ENCODE peak calls at places on chromosomes 3 and 15, in five cellular contexts. X is heart right ventricle; O is tibial artery; R is CD4-positive, alpha-beta memory T cell; Q is cardiac muscle cell. P is an unnamed sample.

GRCh38 chr15:32825219-32825618 is 107.4 kb downstream of the GREM1 start:
- DNase-seq in O (no peak), Q (no peak), X (no peak), R (no peak), P (no peak)

GRCh38 chr3:116444819-116445290 is 432 bp downstream of the LSAMP start:
- DNase-seq in Q (peak), R (no peak), O (no peak), X (no peak), P (peak)

GRCh38 chr15:39602143-39602542 is 21.3 kb downstream of the THBS1 start:
- DNase-seq in R (no peak), Q (no peak), O (no peak), X (no peak), P (no peak)

GRCh38 chr15:34341922-34342736 is 807 bp downstream of the NOP10 start:
- DNase-seq in O (no peak), Q (no peak), R (no peak), X (no peak), P (no peak)

GRCh38 chr3:128950223-128950938 is 43.5 kb downstream of the CFAP92 start:
- DNase-seq in R (no peak), X (no peak), O (no peak), Q (peak), P (no peak)

GRCh38 chr15:91857772-91858171 is 4.3 kb downstream of the SLCO3A1 start:
- DNase-seq in R (peak), Q (no peak), O (no peak), X (no peak), P (no peak)

GRCh38 chr3:170357920-170358854 is 672 bp downstream of the SKIL start:
- DNase-seq in X (peak), O (peak), Q (peak), R (peak), P (peak)

GRCh38 chr3:33962383-33962782 is 164.0 kb downstream of the PDCD6IP start:
- DNase-seq in R (no peak), O (no peak), Q (no peak), X (no peak), P (peak)

GRCh38 chr15:74382004-74382816 is 14.8 kb upstream of the CYP11A1 start:
- DNase-seq in O (peak), Q (peak), X (peak), R (peak), P (peak)

GRCh38 chr3:5020262-5020722 is 41.1 kb downstream of the BHLHE40 start:
- DNase-seq in Q (no peak), R (no peak), O (no peak), X (no peak), P (no peak)

GRCh38 chr15:40430271-40430805 is 10.4 kb upstream of the BAHD1 start:
- DNase-seq in O (no peak), Q (no peak), X (no peak), R (no peak), P (no peak)

GRCh38 chr3:127787071-127787490 is 35.2 kb downstream of the MGLL start:
- DNase-seq in O (peak), R (no peak), X (no peak), Q (no peak), P (peak)

GRCh38 chr3:48269592-48269991 is 28.7 kb downstream of the ZNF589 start:
- DNase-seq in O (no peak), Q (no peak), X (no peak), R (no peak), P (no peak)
- H3K27ac ChIP-seq in O (no peak), Q (no peak), X (no peak), R (peak), P (no peak)

GRCh38 chr3:188854395-188855149 is 317.2 kb upstream of the TPRG1 start:
- DNase-seq in Q (no peak), R (no peak), X (no peak), O (no peak), P (no peak)
- H3K27ac ChIP-seq in Q (no peak), R (no peak), X (no peak), O (peak), P (peak)

GRCh38 chr3:47588587-47588986 is 9.9 kb upstream of the CSPG5 start:
- DNase-seq in X (no peak), O (no peak), Q (no peak), R (no peak), P (no peak)
- H3K27ac ChIP-seq in X (no peak), O (no peak), Q (no peak), R (no peak), P (no peak)

GRCh38 chr3:30524357-30525040 is 81.9 kb upstream of the TGFBR2 start:
- DNase-seq in R (no peak), O (no peak), Q (no peak), X (no peak), P (no peak)

GRCh38 chr3:30526031-30526430 is 80.4 kb upstream of the TGFBR2 start:
- DNase-seq in R (no peak), Q (no peak), X (no peak), O (no peak), P (no peak)

GRCh38 chr3:30527186-30527585 is 79.2 kb upstream of the TGFBR2 start:
- DNase-seq in R (no peak), Q (no peak), O (no peak), X (no peak), P (no peak)

GRCh38 chr3:30530084-30530483 is 76.3 kb upstream of the TGFBR2 start:
- DNase-seq in X (no peak), O (no peak), Q (no peak), R (no peak), P (no peak)

GRCh38 chr3:30527720-30528119 is 78.7 kb upstream of the TGFBR2 start:
- DNase-seq in X (peak), Q (no peak), R (no peak), O (no peak), P (no peak)
- H3K27ac ChIP-seq in X (peak), Q (no peak), R (no peak), O (peak), P (no peak)

DNA sequence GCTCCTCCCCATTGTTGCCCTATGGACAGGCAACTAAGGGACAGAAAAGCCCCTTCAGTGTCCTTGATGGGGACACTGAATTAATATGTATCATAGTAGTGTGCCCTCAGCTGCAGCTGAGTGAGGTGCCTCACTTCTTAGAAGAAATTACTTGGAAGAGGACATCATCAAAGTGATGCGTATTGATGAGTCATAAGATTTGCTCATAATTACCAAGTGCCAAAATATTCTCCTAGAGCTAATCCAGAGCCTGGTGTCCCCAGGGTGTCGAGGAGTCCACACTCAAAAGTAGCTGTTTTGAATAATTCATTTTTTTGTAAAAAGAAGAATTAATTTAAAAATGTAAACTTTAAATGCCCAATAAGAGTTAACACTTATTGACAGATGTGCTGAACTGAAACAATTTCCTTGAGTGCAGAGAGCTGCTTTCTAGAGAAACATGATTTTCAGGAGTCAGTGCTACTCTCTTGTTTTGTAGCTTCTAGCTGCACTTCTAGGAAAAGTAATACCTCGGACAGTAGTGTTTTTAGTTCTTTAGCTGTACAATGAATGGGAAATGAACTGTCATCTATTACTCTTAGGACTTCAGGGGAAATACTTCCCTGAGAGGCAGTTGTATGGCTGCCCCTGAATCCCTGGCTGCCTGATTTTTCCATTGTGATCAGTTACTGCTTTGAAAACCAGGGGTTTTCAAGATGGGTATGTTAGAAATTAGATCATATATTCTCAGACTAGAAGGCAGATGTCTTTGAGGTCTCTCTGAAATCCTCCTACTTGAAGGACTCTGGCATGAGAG is 200.5 kb upstream of the SEMA6D start:
- DNase-seq in Q (no peak), R (no peak), O (no peak), X (no peak), P (no peak)
- H3K27ac ChIP-seq in Q (no peak), R (no peak), O (no peak), X (no peak), P (no peak)

GRCh38 chr15:57747206-57747605 is 40.7 kb downstream of the POLR2M start:
- DNase-seq in Q (no peak), X (peak), O (peak), R (peak), P (no peak)
- H3K27ac ChIP-seq in Q (no peak), X (no peak), O (no peak), R (no peak), P (no peak)

GRCh38 chr3:155535098-155535497 is 209.8 kb downstream of the PLCH1 start:
- DNase-seq in O (no peak), R (no peak), Q (no peak), X (no peak), P (no peak)
- H3K27ac ChIP-seq in O (no peak), R (no peak), Q (no peak), X (no peak), P (no peak)

DNA sequence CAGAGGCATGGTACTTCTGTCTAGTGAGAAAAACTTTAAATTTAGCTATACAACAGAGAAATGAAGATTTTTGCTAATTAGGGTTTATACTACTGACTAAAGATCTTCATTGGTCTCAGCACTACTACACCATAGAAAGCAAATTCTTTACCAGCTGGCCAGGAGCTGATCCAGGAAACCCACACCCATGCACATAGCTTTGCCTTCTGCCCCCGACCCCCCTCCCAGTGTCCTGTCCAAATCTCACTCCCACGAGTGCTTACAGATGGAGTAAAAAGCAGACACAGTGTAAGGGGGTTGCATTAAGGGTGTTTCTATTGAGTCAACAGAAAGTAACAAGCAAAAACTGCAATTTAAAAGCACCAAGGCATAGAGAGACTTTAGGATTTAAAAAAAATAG is 124.2 kb downstream of the CTNNB1 start:
- DNase-seq in O (no peak), Q (no peak), X (no peak), R (no peak), P (no peak)
- H3K27ac ChIP-seq in O (no peak), Q (no peak), X (no peak), R (no peak), P (no peak)

GRCh38 chr3:161117646-161118045 is 12.5 kb upstream of the B3GALNT1 start:
- DNase-seq in O (no peak), R (no peak), X (no peak), Q (no peak), P (no peak)
- H3K27ac ChIP-seq in O (no peak), R (no peak), X (no peak), Q (no peak), P (no peak)